ENCODE peak calls at places on chromosomes 7 and 10, in ten cellular contexts. One of them, this sample, is unnamed.

GRCh38 chr10:129339191-129339590 is 127.8 kb upstream of the MGMT start:
- DNase-seq in psoas muscle: no peak
- DNase-seq in ovary: no peak
- DNase-seq in osteocyte: peak
- DNase-seq in fibroblast of lung: no peak
- DNase-seq in H9: no peak
- DNase-seq in A549: no peak
- DNase-seq in GM20000: no peak
- DNase-seq in mammary epithelial cell: no peak
- DNase-seq in AG09309: no peak
- DNase-seq in this sample: no peak

GRCh38 chr7:124552217-124552616 is 213.4 kb downstream of the GPR37 start:
- DNase-seq in psoas muscle: no peak
- DNase-seq in H9: no peak
- DNase-seq in fibroblast of lung: peak
- DNase-seq in mammary epithelial cell: peak
- DNase-seq in osteocyte: no peak
- DNase-seq in GM20000: no peak
- DNase-seq in ovary: no peak
- DNase-seq in AG09309: no peak
- DNase-seq in A549: no peak
- DNase-seq in this sample: no peak

GRCh38 chr7:103851357-103851756 is 138.1 kb downstream of the RELN start:
- DNase-seq in osteocyte: no peak
- DNase-seq in A549: no peak
- DNase-seq in psoas muscle: no peak
- DNase-seq in AG09309: no peak
- DNase-seq in H9: no peak
- DNase-seq in ovary: no peak
- DNase-seq in GM20000: no peak
- DNase-seq in fibroblast of lung: peak
- DNase-seq in mammary epithelial cell: peak
- DNase-seq in this sample: peak

GRCh38 chr7:123661765-123662164 is 6.1 kb downstream of the LMOD2 start:
- DNase-seq in H9: no peak
- DNase-seq in psoas muscle: no peak
- DNase-seq in A549: no peak
- DNase-seq in osteocyte: no peak
- DNase-seq in mammary epithelial cell: no peak
- DNase-seq in GM20000: no peak
- DNase-seq in ovary: no peak
- DNase-seq in fibroblast of lung: no peak
- DNase-seq in AG09309: no peak
- DNase-seq in this sample: no peak

GRCh38 chr10:5466451-5466996 is 32.8 kb downstream of the CALML5 start:
- DNase-seq in H9: peak
- DNase-seq in ovary: peak
- DNase-seq in osteocyte: no peak
- DNase-seq in A549: no peak
- DNase-seq in fibroblast of lung: peak
- DNase-seq in mammary epithelial cell: peak
- DNase-seq in AG09309: no peak
- DNase-seq in psoas muscle: no peak
- DNase-seq in GM20000: no peak
- DNase-seq in this sample: no peak

GRCh38 chr7:2711895-2712675 is 24.1 kb downstream of the AMZ1 start:
- DNase-seq in ovary: no peak
- DNase-seq in H9: no peak
- DNase-seq in A549: no peak
- DNase-seq in GM20000: no peak
- DNase-seq in psoas muscle: no peak
- DNase-seq in AG09309: no peak
- DNase-seq in fibroblast of lung: no peak
- DNase-seq in osteocyte: no peak
- DNase-seq in mammary epithelial cell: no peak
- DNase-seq in this sample: no peak

GRCh38 chr10:28125701-28126100 is 126.8 kb upstream of the ODAD2 start:
- DNase-seq in ovary: no peak
- DNase-seq in osteocyte: no peak
- DNase-seq in A549: no peak
- DNase-seq in GM20000: no peak
- DNase-seq in mammary epithelial cell: peak
- DNase-seq in AG09309: peak
- DNase-seq in psoas muscle: no peak
- DNase-seq in fibroblast of lung: peak
- DNase-seq in H9: no peak
- DNase-seq in this sample: no peak

GRCh38 chr7:39709029-39709428 is 85.7 kb downstream of the RALA start:
- DNase-seq in osteocyte: no peak
- DNase-seq in AG09309: no peak
- DNase-seq in psoas muscle: no peak
- DNase-seq in fibroblast of lung: no peak
- DNase-seq in mammary epithelial cell: no peak
- DNase-seq in H9: no peak
- DNase-seq in ovary: no peak
- DNase-seq in A549: no peak
- DNase-seq in GM20000: no peak
- DNase-seq in this sample: no peak

GRCh38 chr10:119516381-119517234 is 25.9 kb downstream of the RGS10 start:
- DNase-seq in A549: no peak
- DNase-seq in GM20000: peak
- DNase-seq in osteocyte: no peak
- DNase-seq in ovary: no peak
- DNase-seq in AG09309: no peak
- DNase-seq in psoas muscle: no peak
- DNase-seq in mammary epithelial cell: no peak
- DNase-seq in fibroblast of lung: no peak
- DNase-seq in H9: peak
- DNase-seq in this sample: no peak

DNA sequence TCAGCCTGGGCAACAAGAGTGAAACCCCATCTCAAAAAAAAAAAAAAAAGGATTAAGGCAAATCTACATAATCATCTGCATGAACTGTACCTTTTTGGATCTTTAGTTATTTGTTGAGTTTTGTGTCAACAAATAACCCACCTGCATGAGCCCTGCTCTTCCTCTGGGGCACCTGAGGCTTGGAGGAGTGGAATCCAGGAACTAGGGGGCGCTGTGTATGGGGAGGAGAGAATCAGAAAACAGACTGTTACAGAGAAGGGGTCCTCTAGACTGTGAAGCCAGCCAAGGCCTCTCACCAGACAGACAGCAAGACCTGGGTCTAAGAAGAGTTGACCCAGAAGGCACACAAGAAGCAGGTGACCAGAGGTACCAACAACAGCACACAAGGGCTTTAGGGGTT is 682.8 kb upstream of the NRP1 start:
- DNase-seq in AG09309: no peak
- DNase-seq in ovary: no peak
- DNase-seq in fibroblast of lung: no peak
- DNase-seq in psoas muscle: no peak
- DNase-seq in osteocyte: no peak
- DNase-seq in A549: no peak
- DNase-seq in GM20000: no peak
- DNase-seq in mammary epithelial cell: no peak
- DNase-seq in H9: peak
- DNase-seq in this sample: no peak
- TF ChIP-seq CTCF in AG09309: no peak
- TF ChIP-seq CTCF in ovary: no peak
- TF ChIP-seq CTCF in fibroblast of lung: no peak
- TF ChIP-seq CTCF in psoas muscle: no peak
- TF ChIP-seq CTCF in osteocyte: no peak
- TF ChIP-seq CTCF in A549: no peak
- TF ChIP-seq CTCF in GM20000: no peak
- TF ChIP-seq CTCF in mammary epithelial cell: peak
- TF ChIP-seq CTCF in H9: peak
- TF ChIP-seq CTCF in this sample: no peak

DNA sequence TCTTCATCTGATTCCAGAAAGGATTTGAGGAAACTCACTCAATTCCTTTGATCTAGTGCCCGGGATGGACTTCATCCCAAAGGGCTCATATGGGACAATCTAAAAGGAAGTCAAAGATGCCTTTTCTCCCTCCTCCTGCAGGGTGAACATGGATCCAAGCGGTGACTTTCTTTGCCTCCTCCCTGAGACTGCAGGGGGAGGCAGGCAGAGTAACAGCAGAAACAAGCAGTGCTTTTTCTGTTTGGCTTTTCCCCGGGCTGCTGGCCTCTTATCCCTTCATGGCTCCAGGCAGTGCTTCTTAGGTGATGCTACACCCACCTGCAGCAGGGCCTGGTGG is 10.0 kb upstream of the DNMBP start:
- DNase-seq in A549: peak
- DNase-seq in fibroblast of lung: no peak
- DNase-seq in psoas muscle: no peak
- DNase-seq in GM20000: no peak
- DNase-seq in mammary epithelial cell: no peak
- DNase-seq in ovary: no peak
- DNase-seq in H9: peak
- DNase-seq in osteocyte: no peak
- DNase-seq in AG09309: no peak
- DNase-seq in this sample: no peak
- TF ChIP-seq CTCF in A549: no peak
- TF ChIP-seq CTCF in fibroblast of lung: peak
- TF ChIP-seq CTCF in psoas muscle: no peak
- TF ChIP-seq CTCF in GM20000: no peak
- TF ChIP-seq CTCF in mammary epithelial cell: peak
- TF ChIP-seq CTCF in ovary: no peak
- TF ChIP-seq CTCF in H9: peak
- TF ChIP-seq CTCF in osteocyte: no peak
- TF ChIP-seq CTCF in AG09309: peak
- TF ChIP-seq CTCF in this sample: no peak

DNA sequence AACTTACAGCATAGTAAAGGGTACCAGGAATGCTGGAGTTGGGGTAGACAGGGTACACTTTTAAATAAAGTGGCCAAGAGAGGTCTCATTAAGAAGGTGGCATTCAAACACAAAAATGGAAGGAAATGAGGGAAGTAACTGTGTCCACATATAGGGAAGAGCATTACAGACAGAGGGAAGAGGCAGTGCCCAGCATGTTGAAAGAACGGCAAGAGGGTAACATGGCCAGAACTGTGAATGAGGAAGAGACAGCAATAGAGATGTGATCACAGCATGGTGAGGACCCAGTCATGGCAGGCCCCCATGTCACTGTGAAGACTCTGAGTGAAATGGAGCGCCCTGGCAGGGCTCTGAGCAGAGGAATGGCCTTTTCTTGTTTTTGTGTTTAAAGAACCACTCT is 35.1 kb upstream of the ZNRF2 start:
- DNase-seq in psoas muscle: no peak
- DNase-seq in fibroblast of lung: no peak
- DNase-seq in mammary epithelial cell: no peak
- DNase-seq in A549: no peak
- DNase-seq in H9: no peak
- DNase-seq in GM20000: no peak
- DNase-seq in ovary: no peak
- DNase-seq in osteocyte: no peak
- DNase-seq in AG09309: no peak
- DNase-seq in this sample: no peak
- TF ChIP-seq CTCF in psoas muscle: no peak
- TF ChIP-seq CTCF in fibroblast of lung: no peak
- TF ChIP-seq CTCF in mammary epithelial cell: no peak
- TF ChIP-seq CTCF in A549: no peak
- TF ChIP-seq CTCF in H9: no peak
- TF ChIP-seq CTCF in GM20000: no peak
- TF ChIP-seq CTCF in ovary: no peak
- TF ChIP-seq CTCF in osteocyte: no peak
- TF ChIP-seq CTCF in AG09309: no peak
- TF ChIP-seq CTCF in this sample: no peak

GRCh38 chr7:107867858-107868466 is 23.0 kb upstream of the DLD start:
- DNase-seq in A549: no peak
- DNase-seq in ovary: no peak
- DNase-seq in AG09309: no peak
- DNase-seq in psoas muscle: no peak
- DNase-seq in GM20000: no peak
- DNase-seq in osteocyte: no peak
- DNase-seq in fibroblast of lung: no peak
- DNase-seq in mammary epithelial cell: no peak
- DNase-seq in H9: no peak
- DNase-seq in this sample: no peak
- TF ChIP-seq CTCF in A549: no peak
- TF ChIP-seq CTCF in ovary: no peak
- TF ChIP-seq CTCF in AG09309: no peak
- TF ChIP-seq CTCF in psoas muscle: no peak
- TF ChIP-seq CTCF in GM20000: no peak
- TF ChIP-seq CTCF in osteocyte: no peak
- TF ChIP-seq CTCF in fibroblast of lung: no peak
- TF ChIP-seq CTCF in mammary epithelial cell: no peak
- TF ChIP-seq CTCF in H9: no peak
- TF ChIP-seq CTCF in this sample: no peak

GRCh38 chr7:155378959-155379871 is 78.7 kb upstream of the EN2 start:
- DNase-seq in A549: no peak
- DNase-seq in ovary: no peak
- DNase-seq in AG09309: no peak
- DNase-seq in GM20000: no peak
- DNase-seq in mammary epithelial cell: no peak
- DNase-seq in osteocyte: no peak
- DNase-seq in fibroblast of lung: no peak
- DNase-seq in psoas muscle: no peak
- DNase-seq in H9: no peak
- DNase-seq in this sample: no peak
- TF ChIP-seq CTCF in A549: no peak
- TF ChIP-seq CTCF in ovary: no peak
- TF ChIP-seq CTCF in AG09309: no peak
- TF ChIP-seq CTCF in GM20000: no peak
- TF ChIP-seq CTCF in mammary epithelial cell: no peak
- TF ChIP-seq CTCF in osteocyte: no peak
- TF ChIP-seq CTCF in fibroblast of lung: no peak
- TF ChIP-seq CTCF in psoas muscle: no peak
- TF ChIP-seq CTCF in H9: no peak
- TF ChIP-seq CTCF in this sample: no peak

This sample was measured in endothelial cell of umbilical vein.